ENCODE peak calls at places on chromosomes 11 and 22, in six cellular contexts. Z is dorsolateral prefrontal cortex, X is pancreas, E is fibroblast of mammary gland, D is activated B cell treated with CpG ODN at 0.5 μM for 24 hours, P is endodermal cell. O is an unnamed sample.

GRCh38 chr11:59878482-59878881 is at the start of gene OOSP3:
- DNase-seq in Z (no peak), X (no peak), E (no peak), D (no peak), P (no peak), O (no peak)

GRCh38 chr22:31128156-31128555 is 5.4 kb downstream of the INPP5J start:
- DNase-seq in Z (no peak), X (no peak), E (no peak), D (no peak), P (no peak), O (no peak)

GRCh38 chr11:45651841-45652745 is 13.3 kb downstream of the CHST1 start:
- DNase-seq in Z (no peak), X (no peak), E (no peak), D (no peak), P (no peak), O (no peak)

GRCh38 chr11:43311791-43312607 is at the start of gene API5:
- DNase-seq in Z (peak; percentile 93), X (peak; percentile 89), E (peak; percentile 92), D (peak; percentile 88), P (peak; percentile 98), O (peak; percentile 89)

GRCh38 chr11:106128740-106129139 is 51.3 kb downstream of the AASDHPPT start:
- DNase-seq in Z (no peak), X (no peak), E (no peak), D (no peak), P (no peak), O (no peak)

GRCh38 chr11:69013009-69013951 is at the start of gene MRGPRF:
- DNase-seq in Z (peak; percentile 42), X (peak; percentile 33), E (peak; percentile 89), D (no peak), P (peak; percentile 89), O (peak; percentile 84)

GRCh38 chr11:65329503-65329902 is 4.1 kb upstream of the DPF2 start:
- DNase-seq in Z (no peak), X (no peak), E (no peak), D (no peak), P (no peak), O (no peak)

GRCh38 chr11:41382927-41383326 is 76.5 kb downstream of the LRRC4C start:
- DNase-seq in Z (no peak), X (no peak), E (no peak), D (no peak), P (no peak), O (no peak)

GRCh38 chr11:75429902-75430691 is 2.9 kb downstream of the KLHL35 start:
- DNase-seq in Z (peak; percentile 41), X (peak; percentile 63), E (peak; percentile 58), D (peak; percentile 60), P (peak; percentile 87), O (no peak)

GRCh38 chr22:32334640-32335365 is 22.9 kb upstream of the RFPL3 start:
- DNase-seq in Z (no peak), X (no peak), E (no peak), D (no peak), P (peak; percentile 36), O (no peak)

GRCh38 chr11:132220464-132220863 is 850.0 kb downstream of the NTM start:
- DNase-seq in Z (no peak), X (no peak), E (peak; percentile 41), D (no peak), P (no peak), O (peak; percentile 92)

GRCh38 chr11:128279861-128280260 is 307.5 kb downstream of the ETS1 start:
- DNase-seq in Z (no peak), X (no peak), E (peak; percentile 45), D (no peak), P (no peak), O (peak; percentile 39)

GRCh38 chr22:19986011-19986409 is 30.6 kb downstream of the ARVCF start:
- DNase-seq in Z (no peak), X (no peak), E (no peak), D (no peak), P (no peak), O (no peak)

GRCh38 chr11:132821027-132821426 is 711.3 kb downstream of the OPCML start:
- DNase-seq in Z (no peak), X (no peak), E (no peak), D (no peak), P (no peak), O (peak; percentile 78)

GRCh38 chr11:121451982-121452608 is at the start of gene SORL1:
- DNase-seq in Z (peak; percentile 75), X (peak; percentile 55), E (peak; percentile 23), D (peak; percentile 57), P (peak; percentile 95), O (no peak)

GRCh38 chr11:123430736-123431356 is 777 bp downstream of the GRAMD1B start:
- DNase-seq in Z (peak; percentile 27), X (no peak), E (no peak), D (peak; percentile 20), P (peak; percentile 88), O (peak; percentile 67)

GRCh38 chr11:94747136-94748110 is 20.7 kb upstream of the AMOTL1 start:
- DNase-seq in Z (no peak), X (no peak), E (no peak), D (no peak), P (no peak), O (peak; percentile 70)

GRCh38 chr22:23709107-23709506 is 18.3 kb downstream of the RGL4 start:
- DNase-seq in Z (no peak), X (no peak), E (no peak), D (no peak), P (no peak), O (peak; percentile 45)

GRCh38 chr11:77085652-77086051 is 17.0 kb upstream of the OMP start:
- DNase-seq in Z (no peak), X (peak; percentile 1), E (no peak), D (no peak), P (no peak), O (no peak)

GRCh38 chr11:31813242-31813960 is 2.3 kb upstream of the PAX6 start:
- DNase-seq in Z (no peak), X (no peak), E (no peak), D (no peak), P (peak; percentile 63), O (no peak)

GRCh38 chr22:39635719-39636118 is 65.2 kb downstream of the CACNA1I start:
- DNase-seq in Z (no peak), X (no peak), E (no peak), D (no peak), P (peak; percentile 62), O (no peak)

GRCh38 chr11:47132490-47132889 is 44.2 kb downstream of the ARFGAP2 start:
- DNase-seq in Z (no peak), X (peak; percentile 78), E (no peak), D (no peak), P (peak; percentile 17), O (no peak)

GRCh38 chr11:131656179-131656838 is 285.9 kb downstream of the NTM start:
- DNase-seq in Z (no peak), X (no peak), E (no peak), D (no peak), P (peak; percentile 92), O (no peak)

GRCh38 chr11:8863838-8864237 is 47.2 kb upstream of the AKIP1 start:
- DNase-seq in Z (no peak), X (no peak), E (peak; percentile 89), D (no peak), P (no peak), O (peak; percentile 66)

GRCh38 chr11:102341844-102342318 is 5.1 kb upstream of the BIRC2 start:
- DNase-seq in Z (peak; percentile 74), X (peak; percentile 66), E (peak; percentile 89), D (no peak), P (peak; percentile 93), O (peak; percentile 84)
- TF ChIP-seq CTCF in Z (peak; percentile 90), X (peak; percentile 54), E (peak; percentile 91), D (peak; percentile 50), P (peak; percentile 92), O (peak; percentile 94)

GRCh38 chr11:24617856-24618255 is 121.0 kb downstream of the LUZP2 start:
- DNase-seq in Z (no peak), X (no peak), E (no peak), D (no peak), P (no peak), O (no peak)
- TF ChIP-seq CTCF in Z (no peak), X (no peak), E (no peak), D (no peak), P (peak; percentile 51), O (no peak)

GRCh38 chr11:108121274-108122155 is at the start of gene ACAT1:
- DNase-seq in Z (peak; percentile 92), X (peak; percentile 97), E (peak; percentile 86), D (peak; percentile 96), P (peak; percentile 99), O (peak; percentile 85)
- TF ChIP-seq CTCF in Z (peak; percentile 66), X (peak; percentile 25), E (no peak), D (no peak), P (peak; percentile 66), O (peak; percentile 71)

DNA sequence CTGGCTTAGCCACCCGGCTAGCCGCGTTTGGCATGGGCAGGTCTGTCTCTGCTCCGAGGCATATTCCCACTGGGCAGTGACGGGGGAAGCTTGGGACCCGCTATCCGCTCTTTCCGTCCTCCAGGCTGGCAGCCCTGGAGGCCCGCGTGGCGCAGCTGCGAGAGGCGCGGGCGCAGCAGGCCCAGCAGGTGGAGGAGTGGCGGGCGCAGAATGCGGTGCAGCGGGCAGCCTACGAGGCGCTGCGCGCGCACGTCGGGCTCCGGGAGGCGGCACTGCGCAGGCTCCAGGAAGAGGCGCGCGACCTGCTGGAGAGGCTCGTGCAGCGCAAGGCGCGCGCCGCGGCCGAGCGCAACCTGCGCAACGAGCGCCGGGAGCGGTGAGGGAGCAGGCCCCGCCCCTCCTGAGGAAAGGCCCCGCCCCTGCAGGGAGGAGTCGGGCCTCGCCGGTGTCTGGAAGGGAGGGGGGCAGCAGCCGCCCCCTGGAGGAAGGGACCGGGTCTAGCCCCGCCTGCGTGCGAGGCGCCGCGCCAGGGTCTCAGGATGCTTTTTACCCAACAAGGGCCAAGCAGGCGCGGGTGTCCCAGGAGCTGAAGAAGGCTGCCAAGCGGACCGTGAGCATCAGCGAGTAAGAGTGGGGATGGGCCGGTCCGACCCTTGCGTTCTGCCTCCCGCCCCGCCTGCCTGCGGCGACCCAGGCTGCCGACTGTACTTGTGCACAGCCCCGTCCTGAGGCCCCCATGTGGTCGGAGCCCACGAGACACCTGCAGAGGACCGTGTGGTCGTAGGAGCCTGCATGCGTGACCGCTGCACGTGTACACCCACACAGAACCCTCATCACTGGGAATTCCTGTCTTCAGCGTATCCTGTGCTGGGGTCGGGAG is 7.9 kb downstream of the ATG16L2 start:
- DNase-seq in Z (peak; percentile 84), X (peak; percentile 84), E (peak; percentile 77), D (peak; percentile 90), P (peak; percentile 98), O (peak; percentile 74)
- TF ChIP-seq CTCF in Z (peak; percentile 69), X (no peak), E (no peak), D (no peak), P (peak; percentile 42), O (peak; percentile 71)

GRCh38 chr11:911031-911889 is 650 bp upstream of the CHID1 start:
- DNase-seq in Z (no peak), X (no peak), E (peak; percentile 77), D (no peak), P (peak; percentile 50), O (peak; percentile 28)
- TF ChIP-seq CTCF in Z (no peak), X (no peak), E (no peak), D (no peak), P (peak; percentile 50), O (no peak)

GRCh38 chr22:44889233-44889878 is 120.4 kb downstream of the PHF21B start:
- DNase-seq in Z (no peak), X (no peak), E (no peak), D (no peak), P (peak; percentile 62), O (no peak)
- TF ChIP-seq CTCF in Z (no peak), X (no peak), E (no peak), D (no peak), P (peak; percentile 37), O (no peak)